ENCODE peak calls at places on chromosomes 5 and 9, in five cellular contexts. S is uterus, X is Peyer's patch, U is A549, Y is transverse colon. R is an unnamed sample. For H3K4me1, the result is how much of the 10 kb centered on the place peaks cover.

GRCh38 chr5:1685076-1685475 is 114.6 kb downstream of the MRPL36 start:
- DNase-seq in S (no peak), X (peak), U (no peak), Y (no peak), R (no peak)

GRCh38 chr5:41524174-41524573 is 13.8 kb upstream of the PLCXD3 start:
- DNase-seq in S (no peak), X (no peak), U (peak), Y (no peak), R (no peak)

GRCh38 chr9:131500377-131500776 is 2.3 kb upstream of the POMT1 start:
- DNase-seq in S (no peak), X (peak), U (no peak), Y (peak), R (no peak)

GRCh38 chr9:133167769-133168168 is 4.1 kb upstream of the GBGT1 start:
- DNase-seq in S (no peak), X (no peak), U (no peak), Y (no peak), R (no peak)

GRCh38 chr5:29005386-29005785 is 1967.0 kb upstream of the CDH9 start:
- DNase-seq in S (no peak), X (no peak), U (peak), Y (no peak), R (no peak)

GRCh38 chr5:160083501-160083900 is 35.7 kb downstream of the PWWP2A start:
- DNase-seq in S (no peak), X (no peak), U (peak), Y (no peak), R (no peak)

GRCh38 chr5:57386958-57387357 is 95.7 kb downstream of the ACTBL2 start:
- DNase-seq in S (no peak), X (no peak), U (peak), Y (no peak), R (no peak)

GRCh38 chr9:133880851-133881634 is 111.1 kb downstream of the VAV2 start:
- DNase-seq in S (no peak), X (no peak), U (no peak), Y (no peak), R (no peak)

GRCh38 chr9:74645007-74645639 is 148.0 kb downstream of the RORB start:
- DNase-seq in S (no peak), X (no peak), U (peak), Y (no peak), R (no peak)

GRCh38 chr5:125326114-125326513 is 579.7 kb upstream of the ZNF608 start:
- DNase-seq in S (peak), X (no peak), U (peak), Y (peak), R (no peak)

GRCh38 chr5:126868961-126869451 is 92.1 kb downstream of the LMNB1 start:
- DNase-seq in S (no peak), X (peak), U (no peak), Y (no peak), R (peak)

GRCh38 chr5:58860680-58861079 is 277.8 kb downstream of the RAB3C start:
- DNase-seq in S (no peak), X (no peak), U (peak), Y (no peak), R (no peak)

GRCh38 chr9:114836769-114837168 is 30.9 kb upstream of the TNFSF15 start:
- DNase-seq in S (no peak), X (no peak), U (no peak), Y (no peak), R (no peak)

GRCh38 chr9:130239741-130240241 is 25.8 kb upstream of the HMCN2 start:
- DNase-seq in S (no peak), X (peak), U (no peak), Y (no peak), R (peak)

GRCh38 chr9:98108540-98109031 is 10.4 kb downstream of the TRIM14 start:
- DNase-seq in S (no peak), X (peak), U (no peak), Y (no peak), R (no peak)

GRCh38 chr9:98107926-98108325 is 11.1 kb downstream of the TRIM14 start:
- DNase-seq in S (no peak), X (no peak), U (no peak), Y (no peak), R (no peak)

GRCh38 chr9:98105006-98105405 is 14.0 kb downstream of the TRIM14 start:
- DNase-seq in S (no peak), X (no peak), U (no peak), Y (no peak), R (no peak)

GRCh38 chr9:98104445-98104881 is 14.6 kb downstream of the TRIM14 start:
- DNase-seq in S (no peak), X (peak), U (no peak), Y (peak), R (no peak)

DNA sequence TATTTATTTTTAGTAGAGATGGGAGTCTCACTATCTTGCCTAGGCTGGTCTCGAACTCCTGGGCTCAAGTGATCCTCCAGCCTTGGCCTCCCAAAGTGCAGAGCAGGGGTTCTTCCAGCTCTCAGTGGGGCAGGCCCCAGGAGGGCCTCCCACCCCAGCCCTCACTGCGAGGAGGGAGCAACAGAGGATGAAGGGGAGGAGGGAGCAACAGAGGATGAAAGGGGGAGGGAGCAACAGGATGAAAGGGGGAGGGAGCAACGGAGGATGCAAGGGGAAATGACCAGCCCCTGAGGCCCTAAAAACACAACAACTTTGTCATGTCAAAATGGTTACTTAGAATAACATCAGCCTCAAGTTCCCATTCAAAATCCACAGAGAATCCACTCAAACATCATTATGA is 10.0 kb downstream of the TRIM14 start:
- DNase-seq in S (no peak), X (peak), U (no peak), Y (no peak), R (no peak)
- H3K4me1 ChIP-seq in S (under half), X (under half), U (under half), Y (under half), R (under half)

GRCh38 chr5:168875839-168876238 is 296.7 kb upstream of the PANK3 start:
- DNase-seq in S (no peak), X (no peak), U (no peak), Y (no peak), R (no peak)
- TF ChIP-seq POLR2A in S (no peak), X (no peak), U (no peak), Y (no peak), R (no peak)

DNA sequence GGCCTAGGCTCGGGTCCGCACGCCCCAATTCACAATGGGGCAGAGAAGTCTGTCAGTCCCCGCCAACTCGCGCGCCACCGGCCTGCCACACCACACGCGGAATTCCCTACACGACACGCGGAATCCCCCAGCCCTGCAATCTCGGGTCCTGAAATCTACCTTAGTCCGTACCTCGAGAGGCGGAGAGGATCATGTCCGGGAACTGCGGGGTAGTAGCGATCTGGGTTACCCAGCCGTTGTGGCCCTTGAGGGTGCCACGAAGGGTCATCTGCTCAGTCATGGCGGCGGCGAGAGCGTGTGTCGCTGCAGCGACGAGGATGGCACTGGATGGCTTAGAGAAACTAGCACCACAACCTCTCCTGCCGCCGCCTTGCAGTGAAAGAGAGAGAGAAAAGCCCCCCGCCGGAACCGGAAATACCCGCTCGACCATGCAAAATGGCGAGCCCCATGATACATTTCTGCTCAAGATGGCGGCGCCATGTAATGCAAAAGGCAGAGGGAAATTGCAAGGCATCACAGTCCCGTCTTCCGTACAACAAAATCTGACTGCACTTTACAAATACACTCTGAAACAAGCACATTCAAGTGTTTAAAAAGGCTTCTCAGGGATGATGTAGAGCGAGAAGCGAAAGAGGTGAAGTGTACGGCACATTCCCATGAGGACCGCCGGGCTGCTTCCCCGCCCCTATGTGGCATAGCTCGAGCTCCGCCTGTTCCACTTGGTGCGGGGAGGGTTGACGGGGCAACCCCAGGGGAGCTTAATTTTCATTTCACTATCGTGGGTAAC is at the start of gene RACK1:
- DNase-seq in S (peak), X (peak), U (peak), Y (peak), R (peak)
- H3K4me1 ChIP-seq in S (under half), X (under half), U (half or more), Y (half or more), R (under half)

DNA sequence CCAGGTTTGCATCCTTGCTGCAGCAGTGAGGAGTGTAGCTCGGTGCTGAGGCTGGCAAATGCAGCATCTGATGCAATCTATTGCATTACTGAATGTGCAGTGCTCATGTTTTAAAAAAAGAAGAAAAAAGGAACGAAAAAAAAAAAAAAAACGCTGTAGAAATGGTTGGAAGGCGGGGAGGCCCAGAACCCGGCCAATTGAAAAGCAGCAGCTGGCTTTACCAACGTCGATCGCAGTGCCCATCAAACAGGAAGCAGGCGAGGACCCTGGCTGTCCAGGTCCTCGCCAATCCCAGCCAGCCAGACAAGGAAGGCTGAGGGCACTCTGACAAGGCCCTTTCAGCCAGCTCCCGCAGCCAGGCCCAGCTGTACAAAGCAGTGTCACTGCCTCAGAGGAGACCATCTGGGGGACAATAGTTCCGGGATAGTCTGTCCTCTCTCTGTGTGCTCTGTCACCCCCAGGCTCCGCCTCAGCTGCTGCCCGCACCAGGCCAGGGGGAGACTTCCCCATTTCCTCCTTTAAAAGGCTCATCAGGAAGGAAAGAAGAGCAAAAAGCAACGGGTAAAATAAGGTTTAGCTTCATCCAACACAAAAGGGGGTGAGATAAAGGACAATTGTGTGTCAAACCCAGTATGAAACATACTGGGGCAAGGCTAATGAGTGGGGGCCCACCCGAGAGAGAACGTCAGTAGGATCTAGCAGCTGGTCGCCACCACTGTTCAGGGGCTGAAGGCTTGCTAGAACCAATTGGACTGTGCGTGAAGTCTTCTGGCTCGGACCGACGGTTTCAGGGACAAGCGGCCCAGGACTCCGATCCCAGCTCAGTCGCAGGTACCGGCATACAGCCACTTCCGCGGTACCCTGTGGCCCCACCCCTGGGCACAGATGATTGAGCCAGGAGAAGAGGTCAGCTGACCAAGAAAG is 21.6 kb upstream of the CPEB4 start:
- DNase-seq in S (no peak), X (no peak), U (no peak), Y (no peak), R (peak)
- TF ChIP-seq POLR2A in S (no peak), X (no peak), U (no peak), Y (no peak), R (no peak)

GRCh38 chr9:70474413-70474812 is 60.0 kb upstream of the KLF9 start:
- DNase-seq in S (no peak), X (no peak), U (no peak), Y (no peak), R (no peak)
- H3K4me1 ChIP-seq in S (under half), X (under half), U (under half), Y (half or more), R (under half)

GRCh38 chr9:111039203-111039907 is 1.1 kb upstream of the LPAR1 start:
- DNase-seq in S (no peak), X (no peak), U (no peak), Y (peak), R (no peak)
- TF ChIP-seq POLR2A in S (no peak), X (no peak), U (no peak), Y (no peak), R (no peak)